ENCODE peak calls at places on chromosomes 4 and X, in four cellular contexts. G is HCT116, H is IMR-90, I is A549. N is an unnamed sample.

GRCh38 chrX:110293658-110294453 is 24.0 kb downstream of the AMMECR1 start:
- DNase-seq in G (no peak), H (peak), I (no peak), N (no peak)

GRCh38 chrX:154751121-154751668 is 318 bp upstream of the GAB3 start:
- DNase-seq in G (no peak), H (no peak), I (no peak), N (no peak)

GRCh38 chr4:15331930-15332329 is 95.9 kb upstream of the C1QTNF7 start:
- DNase-seq in G (no peak), H (no peak), I (no peak), N (no peak)

GRCh38 chr4:45183905-45184304 is 457.5 kb upstream of the GNPDA2 start:
- DNase-seq in G (no peak), H (no peak), I (no peak), N (no peak)

GRCh38 chr4:174665799-174666198 is 143.5 kb upstream of the HPGD start:
- DNase-seq in G (no peak), H (no peak), I (no peak), N (no peak)

GRCh38 chrX:65769564-65770292 is 102.3 kb downstream of the MSN start:
- DNase-seq in G (no peak), H (no peak), I (no peak), N (no peak)

GRCh38 chr4:123524958-123525628 is 128.5 kb downstream of the SPRY1 start:
- DNase-seq in G (no peak), H (peak), I (peak), N (no peak)

GRCh38 chr4:144903953-144904711 is 193.9 kb downstream of the ANAPC10 start:
- DNase-seq in G (peak), H (no peak), I (no peak), N (no peak)

GRCh38 chr4:153383131-153383530 is 38.6 kb downstream of the MND1 start:
- DNase-seq in G (no peak), H (no peak), I (no peak), N (no peak)

GRCh38 chrX:3522016-3522690 is 175.7 kb upstream of the MXRA5 start:
- DNase-seq in G (no peak), H (peak), I (no peak), N (no peak)

GRCh38 chr4:77636902-77637301 is 31.3 kb downstream of the CXCL13 start:
- DNase-seq in G (peak), H (peak), I (peak), N (no peak)

GRCh38 chr4:3476341-3476747 is 13.2 kb downstream of the DOK7 start:
- DNase-seq in G (no peak), H (no peak), I (no peak), N (no peak)

GRCh38 chr4:7654550-7655266 is 220.0 kb upstream of the PSAPL1 start:
- DNase-seq in G (no peak), H (no peak), I (no peak), N (no peak)

GRCh38 chr4:65007841-65008439 is 598.7 kb upstream of the TECRL start:
- DNase-seq in G (peak), H (no peak), I (peak), N (no peak)

GRCh38 chr4:31068257-31069075 is 348.3 kb downstream of the PCDH7 start:
- DNase-seq in G (peak), H (peak), I (no peak), N (no peak)

GRCh38 chr4:80540785-80541469 is 205.4 kb downstream of the CFAP299 start:
- DNase-seq in G (no peak), H (peak), I (no peak), N (no peak)

GRCh38 chr4:187606581-187606980 is 389.0 kb upstream of the ZFP42 start:
- DNase-seq in G (peak), H (peak), I (peak), N (peak)

GRCh38 chr4:8152090-8152864 is 6.3 kb downstream of the ABLIM2 start:
- DNase-seq in G (no peak), H (no peak), I (no peak), N (no peak)

GRCh38 chr4:2241410-2242353 is at the start of the genes HAUS3 and POLN:
- DNase-seq in G (peak), H (peak), I (peak), N (peak)

GRCh38 chr4:2863649-2864048 is 20.0 kb downstream of the ADD1 start:
- DNase-seq in G (no peak), H (no peak), I (no peak), N (no peak)

GRCh38 chr4:73676881-73677323 is 56.7 kb upstream of the RASSF6 start:
- DNase-seq in G (no peak), H (peak), I (peak), N (no peak)

GRCh38 chr4:42280327-42281095 is 116.8 kb upstream of the SHISA3 start:
- DNase-seq in G (peak), H (peak), I (peak), N (no peak)

GRCh38 chr4:44638091-44638490 is 13.3 kb downstream of the YIPF7 start:
- DNase-seq in G (no peak), H (no peak), I (no peak), N (no peak)

GRCh38 chrX:150201391-150201790 is 161.7 kb upstream of the MAMLD1 start:
- DNase-seq in G (no peak), H (no peak), I (no peak), N (no peak)

GRCh38 chr4:55545133-55545532 is 1.6 kb downstream of the CLOCK start:
- DNase-seq in G (peak), H (peak), I (no peak), N (no peak)

GRCh38 chrX:40176256-40176978 is 78.7 kb upstream of the BCOR start:
- DNase-seq in G (no peak), H (no peak), I (peak), N (no peak)

GRCh38 chr4:174086829-174087799 is 196.4 kb downstream of the FBXO8 start:
- DNase-seq in G (no peak), H (no peak), I (no peak), N (no peak)

GRCh38 chr4:5138389-5138788 is 87.1 kb downstream of the STK32B start:
- DNase-seq in G (no peak), H (no peak), I (no peak), N (no peak)

GRCh38 chrX:149898554-149898953 is 17.6 kb downstream of the MAGEA8 start:
- DNase-seq in G (no peak), H (no peak), I (no peak), N (no peak)

GRCh38 chrX:28135378-28136047 is 154.3 kb upstream of the DCAF8L1 start:
- DNase-seq in G (no peak), H (peak), I (no peak), N (no peak)

GRCh38 chrX:16975233-16975632 is 28.8 kb downstream of the REPS2 start:
- DNase-seq in G (no peak), H (no peak), I (no peak), N (no peak)

GRCh38 chr4:107548211-107548905 is 171.7 kb downstream of the PAPSS1 start:
- DNase-seq in G (no peak), H (peak), I (no peak), N (no peak)

GRCh38 chr4:3802571-3803474 is 36.6 kb downstream of the ADRA2C start:
- DNase-seq in G (no peak), H (no peak), I (no peak), N (no peak)

GRCh38 chr4:103934178-103934789 is 214.5 kb upstream of the TACR3 start:
- DNase-seq in G (peak), H (peak), I (peak), N (no peak)

GRCh38 chrX:69618803-69619202 is 2.9 kb downstream of the EDA start:
- DNase-seq in G (no peak), H (peak), I (peak), N (no peak)

DNA sequence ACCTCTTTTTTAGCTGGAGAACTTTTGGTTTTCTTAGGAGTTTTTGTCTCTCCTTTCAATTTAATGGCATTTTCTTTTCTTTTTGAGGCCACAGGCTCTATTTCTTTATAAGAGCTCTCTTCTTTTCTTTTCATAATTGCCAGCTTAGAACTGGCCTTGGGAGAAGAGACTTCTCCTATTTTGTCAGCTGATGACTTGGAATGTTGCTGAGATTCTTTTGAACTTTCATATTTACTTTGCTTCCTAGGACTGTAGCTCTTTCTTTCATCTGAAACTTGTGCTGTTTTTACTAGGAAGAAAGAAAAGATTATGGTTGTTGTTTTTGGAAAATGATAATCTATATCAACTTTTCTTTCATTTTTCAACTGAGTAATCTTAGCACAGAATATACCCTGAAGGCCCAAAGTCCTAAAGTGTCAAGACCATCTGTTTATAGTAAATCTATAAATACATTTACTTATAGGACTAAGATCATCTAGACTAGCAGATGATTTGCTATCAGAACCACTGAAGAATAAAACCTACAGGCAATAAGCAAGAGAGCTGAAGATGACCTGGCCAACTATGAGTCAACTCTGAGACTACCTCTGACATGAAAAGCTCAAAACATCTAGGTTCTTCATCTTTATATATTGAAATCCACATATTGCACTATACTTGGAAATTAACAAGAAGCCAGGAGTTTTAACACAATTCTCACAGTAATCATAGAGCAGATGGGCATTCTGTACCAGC is 45.6 kb downstream of the RFC1 start:
- DNase-seq in G (no peak), H (peak), I (no peak), N (no peak)
- TF ChIP-seq CEBPB in G (no peak), H (no peak), I (no peak), N (no peak)

DNA sequence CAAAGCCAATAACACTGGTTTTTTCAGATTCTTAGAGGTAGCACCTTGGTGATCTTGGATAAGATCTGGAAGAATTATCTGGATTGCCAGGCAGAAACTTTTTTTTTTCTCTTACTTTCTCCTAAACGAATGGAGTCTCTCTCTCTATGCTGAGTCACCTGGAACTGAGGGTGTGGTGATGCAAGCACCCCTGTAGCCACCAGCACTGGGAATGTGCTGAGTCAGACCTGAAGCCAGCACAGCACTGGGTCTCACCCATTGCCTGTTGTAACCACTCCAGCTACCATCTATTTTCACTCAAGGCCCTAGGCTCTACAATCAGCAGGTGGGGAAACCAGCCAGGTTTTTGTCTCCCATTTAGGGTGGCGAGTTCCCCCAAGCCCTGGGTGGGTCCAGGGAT is 923.8 kb downstream of the RAPGEF2 start:
- DNase-seq in G (peak), H (no peak), I (peak), N (no peak)
- TF ChIP-seq CEBPB in G (peak), H (no peak), I (peak), N (peak)

DNA sequence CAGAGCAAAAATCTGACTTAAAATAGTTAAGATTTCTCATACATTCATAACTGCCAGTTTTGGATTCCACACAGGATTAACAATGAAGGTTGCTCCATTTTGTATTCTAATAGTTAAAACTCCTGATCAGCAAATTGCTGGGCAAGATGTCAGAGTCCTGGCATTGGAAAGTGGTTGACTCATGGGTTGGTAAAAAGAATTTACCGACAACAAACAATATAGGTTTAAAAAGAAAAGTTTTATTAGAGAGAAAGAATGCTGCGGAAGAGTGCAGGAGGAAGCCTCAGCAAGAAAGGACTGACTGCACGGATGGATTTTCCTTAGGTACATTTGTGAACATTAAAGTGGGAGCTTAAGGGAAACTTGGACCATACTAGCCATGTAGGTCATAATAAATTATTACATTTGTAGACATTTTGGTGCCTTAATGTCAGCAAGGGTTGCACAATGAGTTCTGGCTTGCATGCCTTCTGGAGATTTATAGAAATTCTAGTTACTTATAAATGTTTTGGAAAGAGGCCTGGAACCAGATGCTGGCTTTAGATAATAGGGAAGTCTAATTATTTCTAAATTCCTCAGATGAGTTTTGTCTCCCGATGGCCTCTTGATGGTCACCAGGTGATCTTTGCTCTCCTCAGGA is 25.4 kb upstream of the IL2 start:
- DNase-seq in G (no peak), H (no peak), I (no peak), N (no peak)
- TF ChIP-seq CEBPB in G (no peak), H (no peak), I (no peak), N (no peak)

GRCh38 chrX:80174925-80175574 is 160.5 kb downstream of the TBX22 start:
- DNase-seq in G (no peak), H (no peak), I (no peak), N (no peak)
- TF ChIP-seq CEBPB in G (no peak), H (no peak), I (no peak), N (no peak)